ENCODE peak calls at places on chromosome 10, in eight cellular contexts. One of them, this sample, is unnamed.

GRCh38 chr10:113345860-113346259 is 207.0 kb upstream of the HABP2 start:
- DNase-seq in psoas muscle: no peak
- DNase-seq in lower lobe of right lung: no peak
- DNase-seq in GM23338: peak
- DNase-seq in fibroblast of pulmonary artery: no peak
- DNase-seq in pancreas: no peak
- DNase-seq in AG04450: no peak
- DNase-seq in fibroblast of lung: no peak
- DNase-seq in this sample: no peak

GRCh38 chr10:15472431-15473400 is 101.6 kb upstream of the FAM171A1 start:
- DNase-seq in lower lobe of right lung: no peak
- DNase-seq in AG04450: peak
- DNase-seq in GM23338: peak
- DNase-seq in fibroblast of lung: peak
- DNase-seq in pancreas: no peak
- DNase-seq in fibroblast of pulmonary artery: peak
- DNase-seq in psoas muscle: no peak
- DNase-seq in this sample: no peak

GRCh38 chr10:79127151-79127961 is 58.6 kb downstream of the ZMIZ1 start:
- DNase-seq in fibroblast of lung: peak
- DNase-seq in psoas muscle: peak
- DNase-seq in GM23338: peak
- DNase-seq in pancreas: peak
- DNase-seq in lower lobe of right lung: peak
- DNase-seq in fibroblast of pulmonary artery: peak
- DNase-seq in AG04450: no peak
- DNase-seq in this sample: no peak

GRCh38 chr10:20007426-20007825 is 191.2 kb downstream of the PLXDC2 start:
- DNase-seq in fibroblast of lung: peak
- DNase-seq in psoas muscle: no peak
- DNase-seq in AG04450: no peak
- DNase-seq in pancreas: no peak
- DNase-seq in GM23338: no peak
- DNase-seq in fibroblast of pulmonary artery: peak
- DNase-seq in lower lobe of right lung: no peak
- DNase-seq in this sample: no peak

GRCh38 chr10:48364659-48365405 is 58.4 kb downstream of the MAPK8 start:
- DNase-seq in lower lobe of right lung: no peak
- DNase-seq in fibroblast of pulmonary artery: peak
- DNase-seq in pancreas: no peak
- DNase-seq in GM23338: no peak
- DNase-seq in AG04450: peak
- DNase-seq in fibroblast of lung: peak
- DNase-seq in psoas muscle: no peak
- DNase-seq in this sample: no peak

GRCh38 chr10:44264244-44264643 is 120.7 kb downstream of the CXCL12 start:
- DNase-seq in fibroblast of pulmonary artery: no peak
- DNase-seq in pancreas: no peak
- DNase-seq in AG04450: no peak
- DNase-seq in lower lobe of right lung: no peak
- DNase-seq in GM23338: no peak
- DNase-seq in fibroblast of lung: peak
- DNase-seq in psoas muscle: no peak
- DNase-seq in this sample: no peak

GRCh38 chr10:118800920-118801319 is 46.1 kb upstream of the CACUL1 start:
- DNase-seq in psoas muscle: no peak
- DNase-seq in fibroblast of pulmonary artery: peak
- DNase-seq in lower lobe of right lung: no peak
- DNase-seq in GM23338: no peak
- DNase-seq in pancreas: no peak
- DNase-seq in AG04450: no peak
- DNase-seq in fibroblast of lung: no peak
- DNase-seq in this sample: no peak

GRCh38 chr10:130463104-130463875 is 327.1 kb downstream of the GLRX3 start:
- DNase-seq in GM23338: no peak
- DNase-seq in fibroblast of lung: no peak
- DNase-seq in fibroblast of pulmonary artery: no peak
- DNase-seq in psoas muscle: no peak
- DNase-seq in pancreas: no peak
- DNase-seq in lower lobe of right lung: no peak
- DNase-seq in AG04450: no peak
- DNase-seq in this sample: no peak

GRCh38 chr10:21506351-21506750 is 19.1 kb downstream of the SKIDA1 start:
- DNase-seq in fibroblast of pulmonary artery: no peak
- DNase-seq in GM23338: no peak
- DNase-seq in lower lobe of right lung: no peak
- DNase-seq in pancreas: no peak
- DNase-seq in AG04450: no peak
- DNase-seq in fibroblast of lung: no peak
- DNase-seq in psoas muscle: no peak
- DNase-seq in this sample: no peak

GRCh38 chr10:29535012-29535777 is 99.6 kb downstream of the SVIL start:
- DNase-seq in fibroblast of pulmonary artery: peak
- DNase-seq in AG04450: peak
- DNase-seq in GM23338: peak
- DNase-seq in fibroblast of lung: peak
- DNase-seq in pancreas: peak
- DNase-seq in psoas muscle: peak
- DNase-seq in lower lobe of right lung: peak
- DNase-seq in this sample: peak

DNA sequence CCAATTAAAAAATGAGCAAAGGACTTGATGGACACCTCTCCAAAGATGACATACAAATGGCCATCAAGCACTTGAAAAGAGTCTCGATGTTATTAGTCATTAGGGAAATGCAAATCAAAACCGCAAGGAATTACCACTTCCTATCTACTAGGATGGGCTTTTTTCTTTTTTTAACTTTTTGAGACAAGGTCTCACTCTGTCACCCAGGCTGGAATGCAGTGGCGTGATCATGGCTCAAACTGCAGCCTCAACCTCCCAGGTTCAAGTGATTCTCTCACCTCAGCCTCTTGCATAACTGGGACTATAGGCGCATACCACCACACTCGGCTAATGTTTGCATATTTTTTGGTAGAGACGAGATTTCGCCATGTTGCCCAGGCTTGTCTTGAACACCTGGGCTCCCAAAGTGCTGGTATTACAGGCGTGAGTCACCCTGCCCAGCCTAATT is 13.6 kb downstream of the NKX1-2 start:
- DNase-seq in GM23338: no peak
- DNase-seq in fibroblast of lung: peak
- DNase-seq in psoas muscle: no peak
- DNase-seq in AG04450: no peak
- DNase-seq in pancreas: no peak
- DNase-seq in fibroblast of pulmonary artery: no peak
- DNase-seq in lower lobe of right lung: no peak
- DNase-seq in this sample: no peak
- H3K4me3 ChIP-seq in GM23338: no peak
- H3K4me3 ChIP-seq in fibroblast of lung: no peak
- H3K4me3 ChIP-seq in psoas muscle: no peak
- H3K4me3 ChIP-seq in AG04450: no peak
- H3K4me3 ChIP-seq in pancreas: no peak
- H3K4me3 ChIP-seq in fibroblast of pulmonary artery: no peak
- H3K4me3 ChIP-seq in lower lobe of right lung: no peak
- H3K4me3 ChIP-seq in this sample: no peak

GRCh38 chr10:62852961-62853702 is 37.0 kb upstream of the EGR2 start:
- DNase-seq in lower lobe of right lung: no peak
- DNase-seq in AG04450: no peak
- DNase-seq in GM23338: no peak
- DNase-seq in pancreas: no peak
- DNase-seq in fibroblast of pulmonary artery: no peak
- DNase-seq in psoas muscle: no peak
- DNase-seq in fibroblast of lung: no peak
- DNase-seq in this sample: no peak

GRCh38 chr10:62850646-62851045 is 34.5 kb upstream of the EGR2 start:
- DNase-seq in fibroblast of pulmonary artery: no peak
- DNase-seq in AG04450: no peak
- DNase-seq in GM23338: no peak
- DNase-seq in lower lobe of right lung: no peak
- DNase-seq in pancreas: no peak
- DNase-seq in fibroblast of lung: no peak
- DNase-seq in psoas muscle: no peak
- DNase-seq in this sample: no peak

GRCh38 chr10:62856021-62856420 is 39.9 kb upstream of the EGR2 start:
- DNase-seq in lower lobe of right lung: no peak
- DNase-seq in GM23338: no peak
- DNase-seq in psoas muscle: no peak
- DNase-seq in fibroblast of lung: no peak
- DNase-seq in AG04450: no peak
- DNase-seq in fibroblast of pulmonary artery: no peak
- DNase-seq in pancreas: no peak
- DNase-seq in this sample: no peak

GRCh38 chr10:62851449-62851848 is 35.3 kb upstream of the EGR2 start:
- DNase-seq in pancreas: no peak
- DNase-seq in GM23338: peak
- DNase-seq in lower lobe of right lung: no peak
- DNase-seq in fibroblast of pulmonary artery: peak
- DNase-seq in AG04450: no peak
- DNase-seq in psoas muscle: no peak
- DNase-seq in fibroblast of lung: no peak
- DNase-seq in this sample: no peak

DNA sequence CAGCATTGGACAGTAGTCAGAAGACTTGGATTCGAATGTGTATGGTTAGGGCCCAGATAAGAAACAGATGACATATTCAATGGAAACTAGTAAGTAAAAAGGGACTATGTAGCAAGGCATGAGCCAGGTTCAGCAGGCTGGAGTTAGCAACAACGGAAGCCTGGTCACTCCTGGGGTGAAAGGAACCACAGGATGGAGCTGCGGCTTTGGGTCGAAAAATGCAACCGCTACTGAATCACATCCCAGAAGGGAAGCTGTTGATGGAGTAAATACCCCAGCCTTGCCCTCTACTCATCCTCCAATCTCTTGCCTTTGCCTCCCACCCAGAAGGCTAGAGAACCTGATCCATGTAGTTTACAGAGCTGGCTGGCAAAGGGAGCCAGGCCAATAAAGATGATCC is 37.5 kb upstream of the EGR2 start:
- DNase-seq in psoas muscle: no peak
- DNase-seq in fibroblast of lung: no peak
- DNase-seq in lower lobe of right lung: no peak
- DNase-seq in GM23338: peak
- DNase-seq in fibroblast of pulmonary artery: no peak
- DNase-seq in AG04450: no peak
- DNase-seq in pancreas: no peak
- DNase-seq in this sample: no peak
- TF ChIP-seq CTCF in psoas muscle: no peak
- TF ChIP-seq CTCF in fibroblast of lung: no peak
- TF ChIP-seq CTCF in lower lobe of right lung: no peak
- TF ChIP-seq CTCF in GM23338: peak
- TF ChIP-seq CTCF in fibroblast of pulmonary artery: no peak
- TF ChIP-seq CTCF in AG04450: no peak
- TF ChIP-seq CTCF in pancreas: no peak
- TF ChIP-seq CTCF in this sample: no peak

DNA sequence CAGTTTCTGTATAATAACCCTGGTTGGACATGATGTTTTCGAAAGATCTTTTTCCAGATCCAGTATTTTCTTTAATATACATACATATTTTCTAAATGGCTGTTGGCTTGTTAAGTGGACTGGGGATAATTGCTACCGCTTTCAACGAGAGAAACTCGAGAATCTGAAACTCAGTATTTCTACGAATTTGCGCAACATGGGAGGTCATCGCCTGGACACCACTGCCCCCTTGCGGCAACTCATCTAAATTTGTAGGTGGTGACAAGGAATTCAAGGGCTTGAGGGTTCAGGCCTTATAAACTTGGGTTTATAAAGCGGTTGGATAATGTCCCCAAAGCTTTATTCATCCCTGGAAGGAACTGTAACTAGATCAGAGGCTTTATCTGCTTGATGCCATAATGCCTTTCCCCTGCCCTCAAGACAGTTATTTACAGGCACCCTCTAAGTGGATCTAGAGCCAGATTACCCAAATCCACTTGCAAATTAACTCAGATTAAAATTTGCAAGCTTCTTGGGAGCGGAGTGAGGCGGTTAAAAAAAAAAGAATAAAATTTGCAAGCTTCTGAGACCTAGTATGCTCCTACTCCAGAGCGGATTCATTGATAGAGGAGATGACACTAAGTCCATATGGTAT is 21.3 kb upstream of the KCNK18 start:
- DNase-seq in psoas muscle: peak
- DNase-seq in lower lobe of right lung: peak
- DNase-seq in fibroblast of lung: peak
- DNase-seq in fibroblast of pulmonary artery: peak
- DNase-seq in AG04450: peak
- DNase-seq in pancreas: peak
- DNase-seq in GM23338: peak
- DNase-seq in this sample: no peak
- H3K4me3 ChIP-seq in psoas muscle: peak
- H3K4me3 ChIP-seq in lower lobe of right lung: peak
- H3K4me3 ChIP-seq in fibroblast of lung: peak
- H3K4me3 ChIP-seq in fibroblast of pulmonary artery: peak
- H3K4me3 ChIP-seq in AG04450: peak
- H3K4me3 ChIP-seq in pancreas: peak
- H3K4me3 ChIP-seq in GM23338: peak
- H3K4me3 ChIP-seq in this sample: peak

GRCh38 chr10:71184402-71184801 is 28.0 kb upstream of the UNC5B start:
- DNase-seq in AG04450: no peak
- DNase-seq in fibroblast of pulmonary artery: no peak
- DNase-seq in psoas muscle: no peak
- DNase-seq in fibroblast of lung: no peak
- DNase-seq in lower lobe of right lung: no peak
- DNase-seq in pancreas: no peak
- DNase-seq in GM23338: no peak
- DNase-seq in this sample: no peak

GRCh38 chr10:71185209-71185608 is 27.2 kb upstream of the UNC5B start:
- DNase-seq in AG04450: no peak
- DNase-seq in fibroblast of pulmonary artery: no peak
- DNase-seq in psoas muscle: no peak
- DNase-seq in pancreas: no peak
- DNase-seq in GM23338: no peak
- DNase-seq in lower lobe of right lung: no peak
- DNase-seq in fibroblast of lung: no peak
- DNase-seq in this sample: no peak

GRCh38 chr10:71188201-71188600 is 24.2 kb upstream of the UNC5B start:
- DNase-seq in fibroblast of lung: no peak
- DNase-seq in AG04450: no peak
- DNase-seq in GM23338: no peak
- DNase-seq in pancreas: no peak
- DNase-seq in fibroblast of pulmonary artery: no peak
- DNase-seq in lower lobe of right lung: no peak
- DNase-seq in psoas muscle: no peak
- DNase-seq in this sample: no peak

GRCh38 chr10:71187197-71187596 is 25.2 kb upstream of the UNC5B start:
- DNase-seq in fibroblast of pulmonary artery: no peak
- DNase-seq in fibroblast of lung: no peak
- DNase-seq in GM23338: no peak
- DNase-seq in psoas muscle: no peak
- DNase-seq in pancreas: no peak
- DNase-seq in lower lobe of right lung: no peak
- DNase-seq in AG04450: no peak
- DNase-seq in this sample: no peak

DNA sequence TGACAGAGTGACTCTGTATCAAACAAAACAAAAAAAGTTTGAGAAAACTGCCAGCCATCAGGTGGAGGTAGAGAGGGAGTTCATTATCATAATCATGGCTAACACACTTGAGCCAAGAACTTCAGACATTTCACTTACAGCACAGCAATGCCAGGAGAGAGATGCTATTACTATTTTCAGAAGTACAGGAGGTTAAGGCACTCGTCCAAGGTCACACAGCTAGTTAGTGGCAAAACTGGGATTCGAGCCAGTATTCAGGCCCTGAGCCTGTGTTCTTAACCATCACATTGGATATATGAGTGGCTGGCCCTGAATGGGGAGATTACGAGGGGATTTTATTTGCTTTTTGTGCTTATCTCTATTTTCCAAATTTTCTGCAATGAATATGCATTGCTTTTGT is 24.8 kb upstream of the UNC5B start:
- DNase-seq in fibroblast of pulmonary artery: peak
- DNase-seq in AG04450: no peak
- DNase-seq in fibroblast of lung: peak
- DNase-seq in GM23338: no peak
- DNase-seq in lower lobe of right lung: no peak
- DNase-seq in pancreas: peak
- DNase-seq in psoas muscle: no peak
- DNase-seq in this sample: no peak
- TF ChIP-seq CTCF in fibroblast of pulmonary artery: no peak
- TF ChIP-seq CTCF in AG04450: no peak
- TF ChIP-seq CTCF in fibroblast of lung: no peak
- TF ChIP-seq CTCF in GM23338: no peak
- TF ChIP-seq CTCF in lower lobe of right lung: no peak
- TF ChIP-seq CTCF in pancreas: no peak
- TF ChIP-seq CTCF in psoas muscle: no peak
- TF ChIP-seq CTCF in this sample: peak

This sample was measured in epithelial cell of proximal tubule.